ENCODE peak calls at places on chromosome 11, in five cellular contexts. C, G, J, Z and I are unnamed samples.
A peak's percentile ranks its signal among the peaks of the same experiment; 100 is the strongest.

GRCh38 chr11:1458340-1459218 is 28.0 kb downstream of the MOB2 start:
- DNase-seq in C (no peak), G (peak; percentile 82), J (peak; percentile 80), Z (no peak), I (no peak)

GRCh38 chr11:34065505-34066203 is 14.1 kb downstream of the CAPRIN1 start:
- DNase-seq in C (no peak), G (no peak), J (peak; percentile 41), Z (no peak), I (no peak)

GRCh38 chr11:10387209-10388083 is 67.6 kb upstream of the AMPD3 start:
- DNase-seq in C (peak; percentile 81), G (no peak), J (peak; percentile 97), Z (no peak), I (no peak)

GRCh38 chr11:116507849-116508695 is 264.7 kb downstream of the BUD13 start:
- DNase-seq in C (no peak), G (no peak), J (no peak), Z (no peak), I (no peak)

GRCh38 chr11:118703563-118704106 is 24.2 kb upstream of the TREH start:
- DNase-seq in C (no peak), G (no peak), J (no peak), Z (no peak), I (peak; percentile 79)

GRCh38 chr11:134125507-134125906 is 56.6 kb downstream of the JAM3 start:
- DNase-seq in C (no peak), G (no peak), J (peak; percentile 18), Z (no peak), I (no peak)

GRCh38 chr11:130522284-130522961 is 74.0 kb downstream of the ADAMTS15 start:
- DNase-seq in C (peak; percentile 42), G (peak; percentile 93), J (peak; percentile 95), Z (no peak), I (no peak)

GRCh38 chr11:70517996-70518907 is 119.9 kb downstream of the CTTN start:
- DNase-seq in C (peak; percentile 7), G (no peak), J (peak; percentile 15), Z (no peak), I (no peak)

GRCh38 chr11:69333906-69334305 is 40.0 kb downstream of the MYEOV start:
- DNase-seq in C (no peak), G (peak; percentile 9), J (no peak), Z (no peak), I (no peak)

GRCh38 chr11:118081241-118081958 is 4.5 kb downstream of the TMPRSS4 start:
- DNase-seq in C (no peak), G (no peak), J (peak; percentile 9), Z (no peak), I (peak; percentile 93)

GRCh38 chr11:19995131-19995530 is 165.1 kb downstream of the DBX1 start:
- DNase-seq in C (no peak), G (no peak), J (peak; percentile 98), Z (no peak), I (no peak)

GRCh38 chr11:108496643-108497256 is 1.4 kb downstream of the POGLUT3 start:
- DNase-seq in C (no peak), G (no peak), J (peak; percentile 24), Z (peak; percentile 27), I (no peak)

GRCh38 chr11:16902182-16902581 is 112.0 kb downstream of the PLEKHA7 start:
- DNase-seq in C (no peak), G (no peak), J (no peak), Z (peak; percentile 67), I (no peak)

GRCh38 chr11:85815186-85815911 is 4.4 kb upstream of the SYTL2 start:
- DNase-seq in C (peak; percentile 21), G (no peak), J (peak; percentile 90), Z (no peak), I (no peak)

GRCh38 chr11:16572946-16573345 is 165.5 kb upstream of the C11orf58 start:
- DNase-seq in C (no peak), G (no peak), J (no peak), Z (no peak), I (no peak)

GRCh38 chr11:134464981-134465730 is 53.1 kb upstream of the B3GAT1 start:
- DNase-seq in C (no peak), G (no peak), J (no peak), Z (no peak), I (no peak)

GRCh38 chr11:35158371-35159081 is 19.6 kb downstream of the CD44 start:
- DNase-seq in C (no peak), G (no peak), J (peak; percentile 72), Z (no peak), I (no peak)

GRCh38 chr11:120216426-120217102 is 5.7 kb downstream of the OAF start:
- DNase-seq in C (no peak), G (no peak), J (no peak), Z (no peak), I (no peak)

GRCh38 chr11:133137270-133137669 is 395.0 kb downstream of the OPCML start:
- DNase-seq in C (no peak), G (no peak), J (no peak), Z (no peak), I (no peak)

GRCh38 chr11:111528557-111528956 is 12.0 kb upstream of the LAYN start:
- DNase-seq in C (no peak), G (no peak), J (no peak), Z (no peak), I (no peak)

GRCh38 chr11:34860034-34860433 is 56.1 kb downstream of the APIP start:
- DNase-seq in C (no peak), G (no peak), J (peak; percentile 39), Z (no peak), I (no peak)

GRCh38 chr11:96465537-96465936 is 75.7 kb downstream of the JRKL start:
- DNase-seq in C (no peak), G (no peak), J (no peak), Z (no peak), I (no peak)

GRCh38 chr11:102488208-102488607 is 35.6 kb upstream of the TMEM123 start:
- DNase-seq in C (no peak), G (no peak), J (no peak), Z (peak; percentile 21), I (no peak)

GRCh38 chr11:85955531-85955930 is 100.3 kb downstream of the CCDC83 start:
- DNase-seq in C (no peak), G (no peak), J (peak; percentile 58), Z (no peak), I (no peak)

GRCh38 chr11:61475433-61475832 is 33.1 kb upstream of the LRRC10B start:
- DNase-seq in C (no peak), G (no peak), J (no peak), Z (no peak), I (no peak)
- TF ChIP-seq CTCF in C (no peak), G (no peak), J (no peak), Z (no peak), I (no peak)

DNA sequence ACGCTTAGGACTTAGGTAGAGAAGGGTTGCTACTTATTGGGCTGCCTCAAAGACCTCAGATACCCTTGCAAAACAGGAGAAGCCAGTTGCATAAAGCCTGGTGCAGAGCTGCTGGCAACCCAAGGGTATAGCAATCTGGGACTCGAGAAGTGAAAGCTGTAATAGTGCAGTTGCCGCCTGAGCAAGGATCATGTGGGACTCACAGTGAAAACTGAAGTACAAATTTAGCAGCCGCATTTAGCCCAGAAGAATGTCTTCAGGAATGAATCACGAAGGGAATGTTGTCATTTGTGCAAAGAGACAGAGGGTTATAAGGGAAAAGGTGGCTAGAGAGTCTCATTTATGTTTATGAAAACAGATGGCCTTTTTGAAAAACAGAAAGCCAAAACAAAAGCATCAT is 267.2 kb downstream of the TENM4 start:
- DNase-seq in C (no peak), G (no peak), J (peak; percentile 81), Z (no peak), I (no peak)
- TF ChIP-seq CTCF in C (no peak), G (no peak), J (no peak), Z (no peak), I (no peak)

GRCh38 chr11:104260456-104260855 is 96.5 kb upstream of the PDGFD start:
- DNase-seq in C (no peak), G (no peak), J (no peak), Z (no peak), I (no peak)

GRCh38 chr11:104254347-104254746 is 90.4 kb upstream of the PDGFD start:
- DNase-seq in C (peak; percentile 7), G (peak; percentile 34), J (peak; percentile 41), Z (peak; percentile 28), I (no peak)

GRCh38 chr11:104259121-104259610 is 95.2 kb upstream of the PDGFD start:
- DNase-seq in C (no peak), G (no peak), J (no peak), Z (no peak), I (no peak)

DNA sequence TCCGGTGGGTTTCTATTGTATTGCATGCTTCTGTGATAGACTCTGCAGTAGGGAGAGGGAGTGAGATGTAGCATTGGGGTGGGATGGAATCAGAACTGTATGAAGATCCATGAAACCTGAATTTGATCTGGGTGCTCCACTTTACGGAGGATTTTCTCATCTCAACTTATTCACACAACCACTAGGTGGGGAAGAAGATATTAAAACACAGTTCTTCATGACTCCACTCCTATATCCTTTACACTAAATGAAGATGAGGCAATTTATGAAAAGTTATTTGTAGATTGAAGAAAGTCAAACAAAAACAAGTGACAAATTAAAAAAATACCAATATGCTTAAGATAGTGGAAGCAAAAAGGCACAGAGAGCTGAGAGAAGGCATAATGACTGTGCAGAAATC is 92.6 kb upstream of the PDGFD start:
- DNase-seq in C (no peak), G (no peak), J (peak; percentile 48), Z (no peak), I (no peak)
- TF ChIP-seq CTCF in C (no peak), G (no peak), J (no peak), Z (no peak), I (no peak)

GRCh38 chr11:124865181-124865901 is at the start of gene ROBO3:
- DNase-seq in C (no peak), G (no peak), J (peak; percentile 15), Z (no peak), I (no peak)

GRCh38 chr11:124864176-124864891 is 898 bp upstream of the ROBO3 start:
- DNase-seq in C (no peak), G (no peak), J (no peak), Z (no peak), I (no peak)

GRCh38 chr11:124867700-124868099 is 2.5 kb downstream of the ROBO3 start:
- DNase-seq in C (no peak), G (no peak), J (peak; percentile 48), Z (peak; percentile 81), I (no peak)

GRCh38 chr11:124864892-124865180 is 396 bp upstream of the ROBO3 start:
- DNase-seq in C (no peak), G (no peak), J (no peak), Z (no peak), I (no peak)

DNA sequence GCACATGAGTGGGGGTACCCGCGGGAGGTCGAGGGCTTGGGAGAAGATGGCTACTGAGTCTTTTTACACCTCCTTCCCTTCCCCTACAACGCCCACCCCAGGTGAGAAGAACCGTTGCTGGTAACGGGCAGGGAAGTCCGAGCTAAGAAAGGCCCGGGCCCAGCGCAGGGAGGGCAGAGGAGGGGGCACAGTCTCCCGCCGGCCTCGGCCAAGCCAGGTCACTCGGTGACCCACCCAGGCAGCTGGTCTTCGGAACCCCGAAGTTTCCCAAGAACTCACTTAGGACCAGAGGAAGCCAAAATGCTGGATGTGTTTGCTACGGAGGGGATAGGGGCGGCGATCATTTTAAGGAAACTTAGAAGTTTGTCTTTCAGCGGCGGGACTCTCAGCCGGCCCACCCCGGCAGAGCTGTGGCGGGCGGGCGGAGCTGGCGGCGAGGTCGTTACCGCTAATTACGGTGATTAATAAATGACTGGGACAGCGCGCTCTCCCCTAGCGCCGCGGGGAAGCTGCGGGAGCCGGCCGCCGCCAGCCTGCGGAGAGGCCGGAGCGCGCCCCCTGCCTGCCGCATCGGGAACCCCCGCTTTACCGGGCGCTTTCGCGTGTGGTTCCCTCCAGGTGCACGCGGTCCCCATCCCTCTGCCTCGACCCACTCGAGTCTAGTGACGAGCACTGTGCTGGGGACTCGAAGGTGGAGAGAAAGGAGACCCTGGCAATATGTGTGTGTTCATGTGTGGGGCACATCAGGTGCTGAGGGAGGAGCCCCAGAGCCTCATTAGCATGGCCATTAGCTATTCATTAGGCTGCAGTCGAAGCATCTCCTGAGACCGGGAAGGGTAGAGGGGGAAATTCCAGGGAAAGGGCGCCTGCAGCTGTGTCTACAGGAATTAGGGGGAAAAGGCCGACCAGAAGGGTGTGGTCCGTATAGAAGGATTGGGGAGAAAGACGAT is 945 bp downstream of the ROBO3 start:
- DNase-seq in C (no peak), G (peak; percentile 59), J (peak; percentile 27), Z (peak; percentile 84), I (no peak)
- TF ChIP-seq CTCF in C (peak; percentile 86), G (no peak), J (peak; percentile 66), Z (peak; percentile 50), I (peak; percentile 86)